ENCODE peak calls at places on chromosome 2, in nine cellular contexts. One of them, this sample, is unnamed.

GRCh38 chr2:127084611-127085031 is 22.3 kb downstream of the BIN1 start:
- DNase-seq in foreskin fibroblast: no peak
- DNase-seq in RWPE1: no peak
- DNase-seq in astrocyte: peak; percentile 88
- DNase-seq in astrocyte of the spinal cord: peak; percentile 37
- DNase-seq in brain microvascular endothelial cell: no peak
- DNase-seq in BJ: no peak
- DNase-seq in chondrocyte: no peak
- DNase-seq in tibial artery: no peak
- DNase-seq in this sample: no peak

GRCh38 chr2:10864888-10865551 is 46.7 kb upstream of the KCNF1 start:
- DNase-seq in foreskin fibroblast: no peak
- DNase-seq in RWPE1: no peak
- DNase-seq in astrocyte: no peak
- DNase-seq in astrocyte of the spinal cord: no peak
- DNase-seq in brain microvascular endothelial cell: no peak
- DNase-seq in BJ: no peak
- DNase-seq in chondrocyte: no peak
- DNase-seq in tibial artery: no peak
- DNase-seq in this sample: no peak

GRCh38 chr2:8839189-8839965 is 2.0 kb upstream of the KIDINS220 start:
- DNase-seq in foreskin fibroblast: no peak
- DNase-seq in RWPE1: no peak
- DNase-seq in astrocyte: no peak
- DNase-seq in astrocyte of the spinal cord: no peak
- DNase-seq in brain microvascular endothelial cell: no peak
- DNase-seq in BJ: no peak
- DNase-seq in chondrocyte: no peak
- DNase-seq in tibial artery: no peak
- DNase-seq in this sample: no peak

GRCh38 chr2:19235308-19235707 is 123.1 kb downstream of the OSR1 start:
- DNase-seq in foreskin fibroblast: peak; percentile 88
- DNase-seq in RWPE1: peak; percentile 80
- DNase-seq in astrocyte: peak; percentile 12
- DNase-seq in astrocyte of the spinal cord: peak; percentile 17
- DNase-seq in brain microvascular endothelial cell: no peak
- DNase-seq in BJ: peak; percentile 47
- DNase-seq in chondrocyte: no peak
- DNase-seq in tibial artery: no peak
- DNase-seq in this sample: no peak

GRCh38 chr2:191860760-191861466 is 14.0 kb upstream of the CAVIN2 start:
- DNase-seq in foreskin fibroblast: no peak
- DNase-seq in RWPE1: no peak
- DNase-seq in astrocyte: no peak
- DNase-seq in astrocyte of the spinal cord: no peak
- DNase-seq in brain microvascular endothelial cell: no peak
- DNase-seq in BJ: no peak
- DNase-seq in chondrocyte: no peak
- DNase-seq in tibial artery: no peak
- DNase-seq in this sample: no peak

GRCh38 chr2:221527759-221528444 is 44.2 kb downstream of the EPHA4 start:
- DNase-seq in foreskin fibroblast: no peak
- DNase-seq in RWPE1: no peak
- DNase-seq in astrocyte: peak; percentile 46
- DNase-seq in astrocyte of the spinal cord: no peak
- DNase-seq in brain microvascular endothelial cell: no peak
- DNase-seq in BJ: no peak
- DNase-seq in chondrocyte: no peak
- DNase-seq in tibial artery: no peak
- DNase-seq in this sample: no peak

GRCh38 chr2:69741281-69742169 is at the start of gene ANXA4:
- DNase-seq in foreskin fibroblast: peak; percentile 90
- DNase-seq in RWPE1: peak; percentile 90
- DNase-seq in astrocyte: peak; percentile 61
- DNase-seq in astrocyte of the spinal cord: peak; percentile 83
- DNase-seq in brain microvascular endothelial cell: peak; percentile 75
- DNase-seq in BJ: no peak
- DNase-seq in chondrocyte: no peak
- DNase-seq in tibial artery: peak; percentile 89
- DNase-seq in this sample: peak; percentile 36

GRCh38 chr2:233319256-233319655 is 11.6 kb downstream of the SAG start:
- DNase-seq in foreskin fibroblast: no peak
- DNase-seq in RWPE1: no peak
- DNase-seq in astrocyte: no peak
- DNase-seq in astrocyte of the spinal cord: no peak
- DNase-seq in brain microvascular endothelial cell: no peak
- DNase-seq in BJ: no peak
- DNase-seq in chondrocyte: no peak
- DNase-seq in tibial artery: no peak
- DNase-seq in this sample: no peak

GRCh38 chr2:183186296-183186695 is 62.1 kb downstream of the NUP35 start:
- DNase-seq in foreskin fibroblast: no peak
- DNase-seq in RWPE1: no peak
- DNase-seq in astrocyte: peak; percentile 51
- DNase-seq in astrocyte of the spinal cord: no peak
- DNase-seq in brain microvascular endothelial cell: no peak
- DNase-seq in BJ: no peak
- DNase-seq in chondrocyte: no peak
- DNase-seq in tibial artery: no peak
- DNase-seq in this sample: no peak

GRCh38 chr2:181309576-181309975 is 147.6 kb upstream of the ITGA4 start:
- DNase-seq in foreskin fibroblast: no peak
- DNase-seq in RWPE1: no peak
- DNase-seq in astrocyte: no peak
- DNase-seq in astrocyte of the spinal cord: no peak
- DNase-seq in brain microvascular endothelial cell: no peak
- DNase-seq in BJ: no peak
- DNase-seq in chondrocyte: no peak
- DNase-seq in tibial artery: no peak
- DNase-seq in this sample: no peak

GRCh38 chr2:66497706-66498596 is 63.0 kb downstream of the MEIS1 start:
- DNase-seq in foreskin fibroblast: no peak
- DNase-seq in RWPE1: no peak
- DNase-seq in astrocyte: no peak
- DNase-seq in astrocyte of the spinal cord: no peak
- DNase-seq in brain microvascular endothelial cell: no peak
- DNase-seq in BJ: no peak
- DNase-seq in chondrocyte: no peak
- DNase-seq in tibial artery: no peak
- DNase-seq in this sample: no peak

DNA sequence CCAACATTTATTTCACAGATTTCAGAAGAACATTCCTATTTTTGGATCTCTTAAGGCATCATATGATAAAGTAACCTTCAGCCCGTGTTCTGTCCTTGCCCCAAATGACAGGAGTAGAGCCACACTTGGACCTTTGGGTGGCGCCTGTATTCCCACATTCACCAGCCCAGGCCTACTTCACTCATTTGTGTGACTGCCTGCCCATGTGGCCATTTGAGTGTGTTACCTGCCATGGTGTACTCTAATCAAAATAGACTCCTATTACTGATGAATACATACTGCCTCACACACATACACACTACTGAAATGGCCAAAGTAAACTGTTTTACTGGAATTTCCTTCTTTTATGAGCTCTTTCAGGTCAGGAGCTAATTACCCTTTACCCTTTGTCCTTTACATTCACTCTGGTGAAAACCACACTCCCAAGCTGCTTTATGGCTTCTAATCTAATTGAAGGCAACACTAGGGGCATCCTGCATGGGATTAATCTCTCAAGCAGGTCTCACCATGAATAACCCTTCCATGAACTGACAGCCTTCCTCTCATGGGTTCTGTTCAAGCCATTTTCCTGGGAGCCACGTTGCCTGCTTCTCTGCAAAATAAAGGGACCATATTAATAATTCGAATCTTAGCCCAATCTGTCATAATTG is 271.0 kb upstream of the GALNT5 start:
- DNase-seq in foreskin fibroblast: no peak
- DNase-seq in RWPE1: no peak
- DNase-seq in astrocyte: no peak
- DNase-seq in astrocyte of the spinal cord: no peak
- DNase-seq in brain microvascular endothelial cell: no peak
- DNase-seq in BJ: no peak
- DNase-seq in chondrocyte: no peak
- DNase-seq in tibial artery: no peak
- DNase-seq in this sample: no peak
- TF ChIP-seq CTCF in foreskin fibroblast: no peak
- TF ChIP-seq CTCF in RWPE1: no peak
- TF ChIP-seq CTCF in astrocyte: no peak
- TF ChIP-seq CTCF in astrocyte of the spinal cord: no peak
- TF ChIP-seq CTCF in brain microvascular endothelial cell: no peak
- TF ChIP-seq CTCF in BJ: no peak
- TF ChIP-seq CTCF in chondrocyte: no peak
- TF ChIP-seq CTCF in tibial artery: no peak
- TF ChIP-seq CTCF in this sample: no peak

GRCh38 chr2:111121028-111121872 is 536 bp downstream of the BCL2L11 start:
- DNase-seq in foreskin fibroblast: peak; percentile 63
- DNase-seq in RWPE1: peak; percentile 27
- DNase-seq in astrocyte: no peak
- DNase-seq in astrocyte of the spinal cord: peak; percentile 38
- DNase-seq in brain microvascular endothelial cell: no peak
- DNase-seq in BJ: no peak
- DNase-seq in chondrocyte: no peak
- DNase-seq in tibial artery: peak; percentile 29
- DNase-seq in this sample: peak; percentile 65
- TF ChIP-seq CTCF in foreskin fibroblast: no peak
- TF ChIP-seq CTCF in RWPE1: no peak
- TF ChIP-seq CTCF in astrocyte: no peak
- TF ChIP-seq CTCF in astrocyte of the spinal cord: no peak
- TF ChIP-seq CTCF in brain microvascular endothelial cell: no peak
- TF ChIP-seq CTCF in BJ: peak; percentile 9
- TF ChIP-seq CTCF in chondrocyte: peak; percentile 5
- TF ChIP-seq CTCF in tibial artery: no peak
- TF ChIP-seq CTCF in this sample: no peak

GRCh38 chr2:25198209-25198525 is 29.8 kb upstream of the POMC start:
- DNase-seq in foreskin fibroblast: no peak
- DNase-seq in RWPE1: no peak
- DNase-seq in astrocyte: no peak
- DNase-seq in astrocyte of the spinal cord: no peak
- DNase-seq in brain microvascular endothelial cell: no peak
- DNase-seq in BJ: no peak
- DNase-seq in chondrocyte: no peak
- DNase-seq in tibial artery: no peak
- DNase-seq in this sample: no peak

GRCh38 chr2:25204190-25204838 is 35.9 kb upstream of the POMC start:
- DNase-seq in foreskin fibroblast: no peak
- DNase-seq in RWPE1: no peak
- DNase-seq in astrocyte: no peak
- DNase-seq in astrocyte of the spinal cord: no peak
- DNase-seq in brain microvascular endothelial cell: no peak
- DNase-seq in BJ: no peak
- DNase-seq in chondrocyte: no peak
- DNase-seq in tibial artery: no peak
- DNase-seq in this sample: peak; percentile 36

GRCh38 chr2:25202290-25202689 is 33.9 kb upstream of the POMC start:
- DNase-seq in foreskin fibroblast: no peak
- DNase-seq in RWPE1: no peak
- DNase-seq in astrocyte: no peak
- DNase-seq in astrocyte of the spinal cord: no peak
- DNase-seq in brain microvascular endothelial cell: no peak
- DNase-seq in BJ: no peak
- DNase-seq in chondrocyte: no peak
- DNase-seq in tibial artery: no peak
- DNase-seq in this sample: no peak

GRCh38 chr2:25201794-25202193 is 33.4 kb upstream of the POMC start:
- DNase-seq in foreskin fibroblast: no peak
- DNase-seq in RWPE1: no peak
- DNase-seq in astrocyte: no peak
- DNase-seq in astrocyte of the spinal cord: no peak
- DNase-seq in brain microvascular endothelial cell: no peak
- DNase-seq in BJ: no peak
- DNase-seq in chondrocyte: peak; percentile 72
- DNase-seq in tibial artery: no peak
- DNase-seq in this sample: no peak

GRCh38 chr2:25201265-25201664 is 32.9 kb upstream of the POMC start:
- DNase-seq in foreskin fibroblast: peak; percentile 31
- DNase-seq in RWPE1: no peak
- DNase-seq in astrocyte: no peak
- DNase-seq in astrocyte of the spinal cord: no peak
- DNase-seq in brain microvascular endothelial cell: no peak
- DNase-seq in BJ: no peak
- DNase-seq in chondrocyte: no peak
- DNase-seq in tibial artery: no peak
- DNase-seq in this sample: no peak
- TF ChIP-seq CTCF in foreskin fibroblast: peak; percentile 9
- TF ChIP-seq CTCF in RWPE1: no peak
- TF ChIP-seq CTCF in astrocyte: peak; percentile 23
- TF ChIP-seq CTCF in astrocyte of the spinal cord: peak; percentile 39
- TF ChIP-seq CTCF in brain microvascular endothelial cell: peak; percentile 59
- TF ChIP-seq CTCF in BJ: peak; percentile 33
- TF ChIP-seq CTCF in chondrocyte: peak; percentile 47
- TF ChIP-seq CTCF in tibial artery: no peak
- TF ChIP-seq CTCF in this sample: peak; percentile 47

DNA sequence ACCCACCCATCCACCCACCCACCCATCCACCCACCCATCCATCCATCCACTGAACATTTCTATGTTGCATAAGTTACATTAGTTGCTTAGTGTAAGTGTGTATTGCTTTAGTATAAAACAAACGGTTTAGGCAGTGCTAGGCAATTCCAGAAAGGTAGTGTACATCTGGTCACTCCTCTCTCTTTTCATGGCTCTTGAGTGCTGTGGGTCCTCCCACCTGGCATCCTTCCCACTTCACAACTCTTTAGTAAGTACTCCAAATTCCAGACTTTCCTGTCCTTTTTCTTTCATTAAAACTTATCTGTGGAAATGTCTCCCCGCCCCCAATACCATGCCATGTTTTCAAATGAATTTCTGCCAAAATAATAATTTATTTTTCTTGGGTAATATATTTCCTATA is 122.5 kb downstream of the PLEKHM3 start:
- DNase-seq in foreskin fibroblast: no peak
- DNase-seq in RWPE1: no peak
- DNase-seq in astrocyte: no peak
- DNase-seq in astrocyte of the spinal cord: no peak
- DNase-seq in brain microvascular endothelial cell: no peak
- DNase-seq in BJ: no peak
- DNase-seq in chondrocyte: no peak
- DNase-seq in tibial artery: no peak
- DNase-seq in this sample: no peak
- TF ChIP-seq CTCF in foreskin fibroblast: no peak
- TF ChIP-seq CTCF in RWPE1: no peak
- TF ChIP-seq CTCF in astrocyte: no peak
- TF ChIP-seq CTCF in astrocyte of the spinal cord: no peak
- TF ChIP-seq CTCF in brain microvascular endothelial cell: no peak
- TF ChIP-seq CTCF in BJ: no peak
- TF ChIP-seq CTCF in chondrocyte: no peak
- TF ChIP-seq CTCF in tibial artery: no peak
- TF ChIP-seq CTCF in this sample: no peak

DNA sequence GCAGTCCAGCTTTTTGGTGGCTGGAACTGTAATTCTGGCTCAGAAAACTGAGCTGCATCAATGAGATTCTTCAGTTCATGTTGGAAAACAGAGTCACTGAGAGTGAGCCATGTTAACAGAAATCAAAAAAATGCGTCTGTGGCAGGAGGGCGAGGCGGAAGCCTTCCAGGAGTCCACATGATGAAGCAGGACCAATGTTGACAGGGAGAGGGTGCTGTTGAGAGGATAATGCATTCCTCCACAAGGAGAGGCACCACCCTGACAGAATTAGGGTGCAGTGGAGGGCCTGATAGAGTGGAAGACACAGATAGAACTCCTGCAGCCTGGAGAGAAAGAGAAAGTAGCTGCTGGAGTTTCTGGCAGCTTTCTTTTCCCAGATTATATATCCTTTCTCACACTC is 111.5 kb downstream of the MGAT5 start:
- DNase-seq in foreskin fibroblast: peak; percentile 24
- DNase-seq in RWPE1: no peak
- DNase-seq in astrocyte: no peak
- DNase-seq in astrocyte of the spinal cord: no peak
- DNase-seq in brain microvascular endothelial cell: no peak
- DNase-seq in BJ: no peak
- DNase-seq in chondrocyte: no peak
- DNase-seq in tibial artery: no peak
- DNase-seq in this sample: no peak
- TF ChIP-seq CTCF in foreskin fibroblast: no peak
- TF ChIP-seq CTCF in RWPE1: no peak
- TF ChIP-seq CTCF in astrocyte: no peak
- TF ChIP-seq CTCF in astrocyte of the spinal cord: no peak
- TF ChIP-seq CTCF in brain microvascular endothelial cell: peak; percentile 33
- TF ChIP-seq CTCF in BJ: peak; percentile 12
- TF ChIP-seq CTCF in chondrocyte: peak; percentile 34
- TF ChIP-seq CTCF in tibial artery: peak; percentile 8
- TF ChIP-seq CTCF in this sample: no peak